ENCODE peak calls at places on chromosomes 5 and 9, in ten cellular contexts. G, C, T, U, N, P, V, R, D and J are unnamed samples.

GRCh38 chr9:36207016-36207415 is 16.3 kb downstream of the CLTA start:
- DNase-seq in V (no peak), G (no peak), D (no peak), N (no peak), R (no peak), U (no peak), C (peak; percentile 93), T (peak; percentile 37), P (no peak), J (peak; percentile 46)

GRCh38 chr9:77882294-77882693 is 149.3 kb downstream of the GNAQ start:
- DNase-seq in P (no peak), T (no peak), U (no peak), N (no peak), R (no peak), D (no peak), C (no peak), V (no peak), G (no peak), J (no peak)

GRCh38 chr9:121909111-121909510 is 184.0 kb downstream of the TTLL11 start:
- DNase-seq in C (no peak), P (no peak), V (no peak), N (no peak), R (no peak), G (no peak), T (no peak), U (no peak), D (no peak), J (no peak)

GRCh38 chr5:173743641-173744343 is 127.3 kb upstream of the BOD1 start:
- DNase-seq in C (no peak), U (no peak), V (no peak), G (no peak), P (no peak), D (no peak), T (no peak), R (no peak), N (no peak), J (no peak)

GRCh38 chr9:106862115-106862945 is 636 bp upstream of the ZNF462 start:
- DNase-seq in V (no peak), G (no peak), C (peak; percentile 65), R (peak; percentile 42), D (no peak), U (peak; percentile 56), T (peak; percentile 54), N (no peak), P (no peak), J (peak; percentile 32)

GRCh38 chr5:61821561-61821960 is 484.4 kb upstream of the KIF2A start:
- DNase-seq in P (no peak), G (no peak), V (no peak), N (no peak), D (no peak), T (no peak), C (no peak), U (no peak), R (peak; percentile 66), J (no peak)

GRCh38 chr5:135693371-135693955 is 114.7 kb upstream of the CXCL14 start:
- DNase-seq in G (no peak), T (no peak), U (no peak), P (no peak), D (no peak), V (no peak), R (no peak), N (no peak), C (no peak), J (no peak)

GRCh38 chr5:124645396-124645795 is 101.0 kb downstream of the ZNF608 start:
- DNase-seq in P (no peak), N (no peak), G (no peak), V (no peak), R (no peak), U (no peak), D (no peak), T (no peak), C (peak; percentile 62), J (no peak)

GRCh38 chr9:34546834-34547827 is 24.3 kb upstream of the ENHO start:
- DNase-seq in R (peak; percentile 74), U (peak; percentile 86), P (peak; percentile 78), N (peak; percentile 49), T (peak; percentile 66), G (peak; percentile 38), D (no peak), C (peak; percentile 80), V (peak; percentile 48), J (peak; percentile 75)

GRCh38 chr9:134460904-134461303 is 134.6 kb downstream of the RXRA start:
- DNase-seq in T (no peak), V (no peak), R (no peak), D (no peak), P (no peak), C (no peak), N (no peak), G (no peak), U (no peak), J (no peak)

GRCh38 chr5:133118741-133119140 is 66.9 kb downstream of the HSPA4 start:
- DNase-seq in N (no peak), D (no peak), P (no peak), V (no peak), C (no peak), U (no peak), R (no peak), T (no peak), G (no peak), J (no peak)

GRCh38 chr9:116564266-116564793 is 122.8 kb upstream of the TRIM32 start:
- DNase-seq in U (no peak), D (no peak), T (no peak), R (no peak), N (no peak), V (no peak), C (peak; percentile 8), G (no peak), P (no peak), J (no peak)